ENCODE peak calls at places on chromosomes 2 and 18, in six cellular contexts. R is stomach, X is esophagus squamous epithelium, U is upper lobe of right lung, B is mammary epithelial cell, V is left ventricle myocardium inferior. Q is an unnamed sample.

GRCh38 chr2:180542510-180542909 is 437.9 kb upstream of the UBE2E3 start:
- DNase-seq in R (no peak), X (no peak), U (no peak), B (no peak), V (no peak), Q (no peak)

GRCh38 chr2:57701391-57701791 is 345.2 kb upstream of the VRK2 start:
- DNase-seq in R (no peak), X (no peak), U (no peak), B (no peak), V (no peak), Q (peak; percentile 63)

GRCh38 chr2:207086136-207086535 is 79.6 kb downstream of the KLF7 start:
- DNase-seq in R (no peak), X (no peak), U (no peak), B (no peak), V (no peak), Q (no peak)

GRCh38 chr2:239033801-239034560 is 186.1 kb downstream of the TWIST2 start:
- DNase-seq in R (no peak), X (no peak), U (no peak), B (no peak), V (no peak), Q (no peak)

GRCh38 chr2:74632209-74632938 is 15.8 kb downstream of the M1AP start:
- DNase-seq in R (no peak), X (no peak), U (no peak), B (no peak), V (no peak), Q (peak; percentile 81)

GRCh38 chr2:53584986-53585385 is 182.6 kb upstream of the CHAC2 start:
- DNase-seq in R (no peak), X (no peak), U (no peak), B (peak; percentile 35), V (no peak), Q (no peak)

GRCh38 chr2:126507425-126507867 is 148.5 kb upstream of the GYPC start:
- DNase-seq in R (no peak), X (no peak), U (no peak), B (no peak), V (no peak), Q (no peak)

GRCh38 chr2:80464275-80464674 is 159.7 kb upstream of the LRRTM1 start:
- DNase-seq in R (no peak), X (no peak), U (no peak), B (no peak), V (no peak), Q (no peak)

GRCh38 chr2:70458661-70459060 is 95.0 kb downstream of the TGFA start:
- DNase-seq in R (no peak), X (no peak), U (no peak), B (no peak), V (no peak), Q (peak; percentile 40)

GRCh38 chr2:162127422-162127821 is 24.6 kb downstream of the GCG start:
- DNase-seq in R (no peak), X (no peak), U (no peak), B (no peak), V (no peak), Q (no peak)

GRCh38 chr2:12412898-12413305 is 303.8 kb upstream of the TRIB2 start:
- DNase-seq in R (no peak), X (no peak), U (no peak), B (no peak), V (no peak), Q (no peak)

GRCh38 chr18:10249270-10249669 is 205.2 kb upstream of the APCDD1 start:
- DNase-seq in R (no peak), X (no peak), U (no peak), B (no peak), V (no peak), Q (peak; percentile 76)

GRCh38 chr18:49934457-49934856 is 121.1 kb upstream of the ACAA2 start:
- DNase-seq in R (no peak), X (no peak), U (no peak), B (peak; percentile 19), V (no peak), Q (no peak)

GRCh38 chr18:63161032-63161727 is 158.4 kb downstream of the BCL2 start:
- DNase-seq in R (no peak), X (no peak), U (no peak), B (no peak), V (no peak), Q (no peak)

GRCh38 chr2:10434885-10435419 is 13.2 kb downstream of the ODC1 start:
- DNase-seq in R (peak; percentile 79), X (no peak), U (peak; percentile 88), B (peak; percentile 41), V (peak; percentile 62), Q (peak; percentile 97)

GRCh38 chr2:237312021-237312755 is 101.8 kb downstream of the COL6A3 start:
- DNase-seq in R (no peak), X (no peak), U (no peak), B (no peak), V (no peak), Q (no peak)

GRCh38 chr18:910247-910646 is 5.6 kb downstream of the ADCYAP1 start:
- DNase-seq in R (no peak), X (no peak), U (no peak), B (no peak), V (no peak), Q (no peak)

GRCh38 chr2:159558479-159558878 is 57.9 kb downstream of the BAZ2B start:
- DNase-seq in R (no peak), X (no peak), U (no peak), B (no peak), V (no peak), Q (no peak)

GRCh38 chr2:159557437-159558034 is 58.8 kb downstream of the BAZ2B start:
- DNase-seq in R (no peak), X (no peak), U (no peak), B (peak; percentile 40), V (no peak), Q (peak; percentile 55)

GRCh38 chr2:159553727-159554126 is 62.6 kb downstream of the BAZ2B start:
- DNase-seq in R (no peak), X (no peak), U (no peak), B (no peak), V (no peak), Q (no peak)

GRCh38 chr2:159559034-159559433 is 57.3 kb downstream of the BAZ2B start:
- DNase-seq in R (no peak), X (no peak), U (no peak), B (no peak), V (no peak), Q (no peak)

DNA sequence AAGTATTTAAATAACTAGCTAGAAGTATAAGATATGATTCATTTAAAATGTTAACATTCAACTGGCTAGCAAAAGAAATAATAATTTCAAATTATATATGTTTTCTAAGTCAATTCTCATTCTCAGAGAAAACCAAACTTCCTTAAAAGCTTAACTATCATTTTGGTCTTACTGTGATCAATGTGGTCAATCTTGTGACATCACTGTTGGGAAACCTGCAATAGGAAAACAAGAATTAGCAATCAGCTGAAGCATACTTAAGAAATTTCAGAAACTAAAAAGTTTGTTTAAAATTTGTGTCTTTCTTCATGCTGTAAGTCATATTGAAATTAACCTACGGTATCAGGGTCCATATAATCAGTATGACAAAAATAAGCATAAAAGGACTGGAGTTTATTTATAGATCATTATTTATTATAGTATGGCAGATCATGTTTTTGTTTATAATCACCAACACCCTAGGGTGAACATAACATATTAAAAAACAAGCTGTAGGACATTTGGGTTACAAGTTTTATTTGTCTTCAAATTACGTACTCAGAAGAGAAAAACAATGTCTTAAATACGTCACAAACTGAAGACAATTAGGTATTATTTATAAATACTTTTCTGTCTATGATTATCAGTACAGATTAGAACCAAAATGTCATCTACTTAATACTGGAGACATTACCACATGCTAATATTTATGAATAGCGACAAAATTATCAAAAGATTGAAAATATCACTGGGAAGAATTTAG is 60.5 kb downstream of the BAZ2B start:
- DNase-seq in R (no peak), X (no peak), U (no peak), B (no peak), V (no peak), Q (no peak)
- H3K4me1 ChIP-seq in R (peaks cover 10% of the 10 kb centered on the region), X (no peaks in the 10 kb centered on the region), U (no peaks in the 10 kb centered on the region), B (no peaks in the 10 kb centered on the region), V (peaks cover 14% of the 10 kb centered on the region), Q (no peaks in the 10 kb centered on the region)

GRCh38 chr2:1892529-1893250 is 148.4 kb upstream of the PXDN start:
- DNase-seq in R (no peak), X (no peak), U (no peak), B (no peak), V (no peak), Q (peak; percentile 21)
- TF ChIP-seq CTCF in R (no peak), X (no peak), U (no peak), B (no peak), V (no peak), Q (no peak)

DNA sequence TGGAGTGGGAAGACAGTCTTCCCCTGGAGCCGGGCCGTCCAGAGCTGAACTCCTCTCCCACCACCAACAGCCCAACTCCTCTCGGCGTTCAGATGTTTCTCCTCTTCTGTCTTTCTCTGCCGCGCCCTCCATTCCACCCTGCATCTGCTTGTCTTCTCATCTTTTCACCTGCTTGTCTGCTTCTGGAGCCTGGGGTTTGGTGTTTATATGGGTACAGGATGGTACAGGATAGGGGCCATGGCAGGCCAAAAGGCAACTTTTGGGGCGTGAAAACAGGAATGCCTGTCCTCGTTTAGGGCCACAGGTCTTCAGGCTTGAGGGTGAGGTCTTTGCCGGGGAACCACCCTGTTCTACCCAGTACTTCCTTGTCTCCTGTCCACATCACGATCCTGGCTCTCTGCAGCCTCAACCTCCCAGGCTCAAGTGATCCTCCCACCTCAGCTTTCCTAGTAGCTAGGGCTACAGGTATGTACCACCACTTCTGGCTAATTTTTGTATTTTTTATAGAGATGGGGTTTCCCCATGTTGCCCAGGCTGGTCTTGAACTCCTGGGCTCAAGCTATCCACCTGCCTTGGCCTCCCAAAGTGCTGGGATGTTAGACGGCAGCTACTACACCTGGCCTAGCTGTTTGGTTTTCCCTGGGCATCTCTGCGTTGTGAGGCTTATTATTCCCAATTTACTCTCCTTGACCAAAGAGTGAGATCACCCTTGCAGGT is 60.8 kb upstream of the REL start:
- DNase-seq in R (no peak), X (no peak), U (no peak), B (no peak), V (no peak), Q (no peak)
- H3K27ac ChIP-seq in R (no peak overlapping the region), X (no peak overlapping the region), U (no peak overlapping the region), B (no peak overlapping the region), V (no peak overlapping the region), Q (no peak overlapping the region)

GRCh38 chr2:64998658-64999061 is 9.5 kb downstream of the SLC1A4 start:
- DNase-seq in R (no peak), X (no peak), U (no peak), B (no peak), V (no peak), Q (no peak)

GRCh38 chr2:65000619-65001018 is 11.4 kb downstream of the SLC1A4 start:
- DNase-seq in R (no peak), X (no peak), U (no peak), B (no peak), V (no peak), Q (no peak)

GRCh38 chr2:64999754-65000153 is 10.6 kb downstream of the SLC1A4 start:
- DNase-seq in R (no peak), X (no peak), U (no peak), B (no peak), V (no peak), Q (peak; percentile 71)

GRCh38 chr2:64995041-64995440 is 5.8 kb downstream of the SLC1A4 start:
- DNase-seq in R (no peak), X (no peak), U (no peak), B (no peak), V (no peak), Q (no peak)

DNA sequence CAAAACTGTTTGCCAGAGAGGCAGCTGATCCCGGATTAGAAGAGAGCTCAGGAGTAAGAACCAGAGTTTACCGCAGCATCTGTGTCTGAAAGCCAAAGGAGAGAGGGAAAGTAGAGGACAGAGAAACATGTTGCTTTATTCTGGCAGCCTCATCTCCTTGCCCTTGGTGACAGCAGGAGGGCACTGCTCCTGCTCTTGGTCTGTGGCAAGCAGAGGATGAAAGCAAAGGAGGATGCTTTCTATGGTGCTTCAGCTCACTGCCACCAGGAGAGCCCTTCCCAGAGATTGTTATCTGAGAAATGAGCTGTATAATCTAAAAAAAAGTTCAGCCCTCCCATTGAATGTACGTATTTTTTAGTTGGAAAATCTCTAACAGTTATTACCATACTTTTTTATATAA is 7.7 kb downstream of the SLC1A4 start:
- DNase-seq in R (no peak), X (no peak), U (no peak), B (no peak), V (no peak), Q (no peak)
- H3K4me1 ChIP-seq in R (peaks cover 40% of the 10 kb centered on the region), X (peaks cover 4% of the 10 kb centered on the region), U (peaks cover 6% of the 10 kb centered on the region), B (no peaks in the 10 kb centered on the region), V (peaks cover 21% of the 10 kb centered on the region), Q (no peaks in the 10 kb centered on the region)

Q was measured in endodermal cell.